ENCODE peak calls at places on chromosomes 2 and 18, in eight cellular contexts. One of them, this sample, is unnamed.

GRCh38 chr2:96083064-96083889 is 33.1 kb downstream of the ADRA2B start:
- DNase-seq in neural crest cell: no peak
- DNase-seq in NB4: no peak
- DNase-seq in right lobe of liver: no peak
- DNase-seq in cardiac muscle cell: no peak
- DNase-seq in GM10248: no peak
- DNase-seq in mesothelial cell of epicardium: no peak
- DNase-seq in tibial artery: peak; percentile 64
- DNase-seq in this sample: peak; percentile 43

GRCh38 chr2:195486987-195487644 is 169.9 kb upstream of the SLC39A10 start:
- DNase-seq in neural crest cell: no peak
- DNase-seq in NB4: peak; percentile 98
- DNase-seq in right lobe of liver: no peak
- DNase-seq in cardiac muscle cell: peak; percentile 73
- DNase-seq in GM10248: no peak
- DNase-seq in mesothelial cell of epicardium: no peak
- DNase-seq in tibial artery: no peak
- DNase-seq in this sample: peak; percentile 46

GRCh38 chr18:596288-596881 is 403 bp upstream of the CLUL1 start:
- DNase-seq in neural crest cell: peak; percentile 13
- DNase-seq in NB4: peak; percentile 40
- DNase-seq in right lobe of liver: peak; percentile 53
- DNase-seq in cardiac muscle cell: peak; percentile 42
- DNase-seq in GM10248: peak; percentile 58
- DNase-seq in mesothelial cell of epicardium: peak; percentile 75
- DNase-seq in tibial artery: no peak
- DNase-seq in this sample: no peak

GRCh38 chr2:168622559-168622958 is 166.5 kb downstream of the CERS6 start:
- DNase-seq in neural crest cell: no peak
- DNase-seq in NB4: no peak
- DNase-seq in right lobe of liver: no peak
- DNase-seq in cardiac muscle cell: no peak
- DNase-seq in GM10248: no peak
- DNase-seq in mesothelial cell of epicardium: no peak
- DNase-seq in tibial artery: no peak
- DNase-seq in this sample: no peak

GRCh38 chr2:75764611-75765010 is 53.9 kb upstream of the GCFC2 start:
- DNase-seq in neural crest cell: no peak
- DNase-seq in NB4: no peak
- DNase-seq in right lobe of liver: no peak
- DNase-seq in cardiac muscle cell: no peak
- DNase-seq in GM10248: no peak
- DNase-seq in mesothelial cell of epicardium: no peak
- DNase-seq in tibial artery: no peak
- DNase-seq in this sample: no peak

GRCh38 chr2:141968377-141968920 is 162.4 kb downstream of the LRP1B start:
- DNase-seq in neural crest cell: no peak
- DNase-seq in NB4: peak; percentile 14
- DNase-seq in right lobe of liver: no peak
- DNase-seq in cardiac muscle cell: no peak
- DNase-seq in GM10248: no peak
- DNase-seq in mesothelial cell of epicardium: no peak
- DNase-seq in tibial artery: no peak
- DNase-seq in this sample: no peak

GRCh38 chr2:109451671-109452070 is 162.1 kb downstream of the SEPTIN10 start:
- DNase-seq in neural crest cell: no peak
- DNase-seq in NB4: peak; percentile 89
- DNase-seq in right lobe of liver: peak; percentile 24
- DNase-seq in cardiac muscle cell: no peak
- DNase-seq in GM10248: no peak
- DNase-seq in mesothelial cell of epicardium: no peak
- DNase-seq in tibial artery: peak; percentile 56
- DNase-seq in this sample: peak; percentile 21

GRCh38 chr18:79924814-79925655 is 26.4 kb downstream of the SLC66A2 start:
- DNase-seq in neural crest cell: no peak
- DNase-seq in NB4: no peak
- DNase-seq in right lobe of liver: peak; percentile 46
- DNase-seq in cardiac muscle cell: no peak
- DNase-seq in GM10248: no peak
- DNase-seq in mesothelial cell of epicardium: no peak
- DNase-seq in tibial artery: peak; percentile 42
- DNase-seq in this sample: peak; percentile 41

GRCh38 chr18:26771524-26771923 is 94.0 kb downstream of the AQP4 start:
- DNase-seq in neural crest cell: no peak
- DNase-seq in NB4: peak; percentile 50
- DNase-seq in right lobe of liver: peak; percentile 58
- DNase-seq in cardiac muscle cell: peak; percentile 51
- DNase-seq in GM10248: no peak
- DNase-seq in mesothelial cell of epicardium: no peak
- DNase-seq in tibial artery: no peak
- DNase-seq in this sample: no peak

GRCh38 chr2:182713611-182714010 is 2.4 kb upstream of the DNAJC10 start:
- DNase-seq in neural crest cell: no peak
- DNase-seq in NB4: peak; percentile 74
- DNase-seq in right lobe of liver: no peak
- DNase-seq in cardiac muscle cell: peak; percentile 43
- DNase-seq in GM10248: no peak
- DNase-seq in mesothelial cell of epicardium: no peak
- DNase-seq in tibial artery: no peak
- DNase-seq in this sample: no peak

GRCh38 chr2:65070172-65070830 is 14.1 kb downstream of the CEP68 start:
- DNase-seq in neural crest cell: no peak
- DNase-seq in NB4: peak; percentile 24
- DNase-seq in right lobe of liver: no peak
- DNase-seq in cardiac muscle cell: peak; percentile 26
- DNase-seq in GM10248: no peak
- DNase-seq in mesothelial cell of epicardium: no peak
- DNase-seq in tibial artery: no peak
- DNase-seq in this sample: no peak

GRCh38 chr2:2107140-2107539 is 223.9 kb downstream of the MYT1L start:
- DNase-seq in neural crest cell: no peak
- DNase-seq in NB4: no peak
- DNase-seq in right lobe of liver: no peak
- DNase-seq in cardiac muscle cell: no peak
- DNase-seq in GM10248: no peak
- DNase-seq in mesothelial cell of epicardium: no peak
- DNase-seq in tibial artery: no peak
- DNase-seq in this sample: no peak

GRCh38 chr18:8822643-8823042 is 117.3 kb downstream of the MTCL1 start:
- DNase-seq in neural crest cell: no peak
- DNase-seq in NB4: no peak
- DNase-seq in right lobe of liver: no peak
- DNase-seq in cardiac muscle cell: no peak
- DNase-seq in GM10248: no peak
- DNase-seq in mesothelial cell of epicardium: no peak
- DNase-seq in tibial artery: no peak
- DNase-seq in this sample: no peak

GRCh38 chr2:135047295-135047694 is at the start of gene MAP3K19:
- DNase-seq in neural crest cell: no peak
- DNase-seq in NB4: no peak
- DNase-seq in right lobe of liver: no peak
- DNase-seq in cardiac muscle cell: no peak
- DNase-seq in GM10248: no peak
- DNase-seq in mesothelial cell of epicardium: no peak
- DNase-seq in tibial artery: no peak
- DNase-seq in this sample: no peak

GRCh38 chr2:127700527-127701192 is 637 bp upstream of the SFT2D3 start:
- DNase-seq in neural crest cell: no peak
- DNase-seq in NB4: peak; percentile 57
- DNase-seq in right lobe of liver: peak; percentile 83
- DNase-seq in cardiac muscle cell: no peak
- DNase-seq in GM10248: peak; percentile 84
- DNase-seq in mesothelial cell of epicardium: no peak
- DNase-seq in tibial artery: no peak
- DNase-seq in this sample: peak; percentile 100

GRCh38 chr2:25757906-25758305 is 84.5 kb upstream of the DTNB start:
- DNase-seq in neural crest cell: no peak
- DNase-seq in NB4: no peak
- DNase-seq in right lobe of liver: no peak
- DNase-seq in cardiac muscle cell: no peak
- DNase-seq in GM10248: no peak
- DNase-seq in mesothelial cell of epicardium: no peak
- DNase-seq in tibial artery: no peak
- DNase-seq in this sample: no peak

GRCh38 chr2:231219289-231219688 is 20.9 kb downstream of the ARMC9 start:
- DNase-seq in neural crest cell: no peak
- DNase-seq in NB4: no peak
- DNase-seq in right lobe of liver: no peak
- DNase-seq in cardiac muscle cell: no peak
- DNase-seq in GM10248: no peak
- DNase-seq in mesothelial cell of epicardium: no peak
- DNase-seq in tibial artery: no peak
- DNase-seq in this sample: no peak

GRCh38 chr2:14285812-14286211 is 346.7 kb upstream of the LRATD1 start:
- DNase-seq in neural crest cell: no peak
- DNase-seq in NB4: no peak
- DNase-seq in right lobe of liver: no peak
- DNase-seq in cardiac muscle cell: no peak
- DNase-seq in GM10248: no peak
- DNase-seq in mesothelial cell of epicardium: no peak
- DNase-seq in tibial artery: no peak
- DNase-seq in this sample: no peak

GRCh38 chr2:105872142-105872728 is 127.5 kb downstream of the NCK2 start:
- DNase-seq in neural crest cell: no peak
- DNase-seq in NB4: peak; percentile 18
- DNase-seq in right lobe of liver: no peak
- DNase-seq in cardiac muscle cell: no peak
- DNase-seq in GM10248: no peak
- DNase-seq in mesothelial cell of epicardium: no peak
- DNase-seq in tibial artery: no peak
- DNase-seq in this sample: no peak

GRCh38 chr2:105875241-105875640 is 130.5 kb downstream of the NCK2 start:
- DNase-seq in neural crest cell: no peak
- DNase-seq in NB4: peak; percentile 73
- DNase-seq in right lobe of liver: peak; percentile 12
- DNase-seq in cardiac muscle cell: no peak
- DNase-seq in GM10248: no peak
- DNase-seq in mesothelial cell of epicardium: no peak
- DNase-seq in tibial artery: no peak
- DNase-seq in this sample: no peak

GRCh38 chr2:105873281-105873680 is 128.6 kb downstream of the NCK2 start:
- DNase-seq in neural crest cell: no peak
- DNase-seq in NB4: peak; percentile 61
- DNase-seq in right lobe of liver: peak; percentile 8
- DNase-seq in cardiac muscle cell: peak; percentile 20
- DNase-seq in GM10248: no peak
- DNase-seq in mesothelial cell of epicardium: no peak
- DNase-seq in tibial artery: no peak
- DNase-seq in this sample: no peak

GRCh38 chr2:105872830-105873229 is 128.1 kb downstream of the NCK2 start:
- DNase-seq in neural crest cell: no peak
- DNase-seq in NB4: no peak
- DNase-seq in right lobe of liver: peak; percentile 77
- DNase-seq in cardiac muscle cell: no peak
- DNase-seq in GM10248: no peak
- DNase-seq in mesothelial cell of epicardium: no peak
- DNase-seq in tibial artery: no peak
- DNase-seq in this sample: no peak

DNA sequence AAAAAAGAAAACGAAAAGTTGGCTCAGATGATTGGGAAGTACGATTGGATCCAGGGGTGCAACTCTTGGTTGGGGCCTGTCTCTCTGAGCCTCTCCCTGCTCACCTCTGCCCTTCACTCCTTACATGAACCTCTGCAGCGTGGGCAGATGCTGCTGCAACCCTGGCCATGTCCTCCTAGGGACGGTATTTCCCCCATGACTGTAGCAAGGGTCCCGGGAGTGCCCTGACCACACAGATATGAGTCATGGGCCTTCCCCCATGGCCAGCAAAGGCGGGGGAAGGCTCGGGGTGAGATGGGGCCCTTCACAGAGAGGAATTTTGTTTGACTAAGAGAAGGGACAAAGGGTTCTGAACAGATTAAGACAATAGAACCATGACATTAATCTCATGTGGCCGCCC is 129.0 kb downstream of the NCK2 start:
- DNase-seq in neural crest cell: no peak
- DNase-seq in NB4: peak; percentile 96
- DNase-seq in right lobe of liver: peak; percentile 24
- DNase-seq in cardiac muscle cell: peak; percentile 84
- DNase-seq in GM10248: peak; percentile 91
- DNase-seq in mesothelial cell of epicardium: no peak
- DNase-seq in tibial artery: no peak
- DNase-seq in this sample: no peak
- TF ChIP-seq CTCF in neural crest cell: no peak
- TF ChIP-seq CTCF in NB4: peak; percentile 17
- TF ChIP-seq CTCF in right lobe of liver: no peak
- TF ChIP-seq CTCF in cardiac muscle cell: no peak
- TF ChIP-seq CTCF in GM10248: no peak
- TF ChIP-seq CTCF in mesothelial cell of epicardium: no peak
- TF ChIP-seq CTCF in tibial artery: no peak
- TF ChIP-seq CTCF in this sample: no peak

GRCh38 chr2:226813148-226813701 is 13.6 kb upstream of the IRS1 start:
- DNase-seq in neural crest cell: no peak
- DNase-seq in NB4: no peak
- DNase-seq in right lobe of liver: no peak
- DNase-seq in cardiac muscle cell: no peak
- DNase-seq in GM10248: no peak
- DNase-seq in mesothelial cell of epicardium: no peak
- DNase-seq in tibial artery: no peak
- DNase-seq in this sample: no peak
- TF ChIP-seq CTCF in neural crest cell: peak; percentile 40
- TF ChIP-seq CTCF in NB4: no peak
- TF ChIP-seq CTCF in right lobe of liver: no peak
- TF ChIP-seq CTCF in cardiac muscle cell: peak; percentile 45
- TF ChIP-seq CTCF in GM10248: peak; percentile 53
- TF ChIP-seq CTCF in mesothelial cell of epicardium: no peak
- TF ChIP-seq CTCF in tibial artery: no peak
- TF ChIP-seq CTCF in this sample: no peak

DNA sequence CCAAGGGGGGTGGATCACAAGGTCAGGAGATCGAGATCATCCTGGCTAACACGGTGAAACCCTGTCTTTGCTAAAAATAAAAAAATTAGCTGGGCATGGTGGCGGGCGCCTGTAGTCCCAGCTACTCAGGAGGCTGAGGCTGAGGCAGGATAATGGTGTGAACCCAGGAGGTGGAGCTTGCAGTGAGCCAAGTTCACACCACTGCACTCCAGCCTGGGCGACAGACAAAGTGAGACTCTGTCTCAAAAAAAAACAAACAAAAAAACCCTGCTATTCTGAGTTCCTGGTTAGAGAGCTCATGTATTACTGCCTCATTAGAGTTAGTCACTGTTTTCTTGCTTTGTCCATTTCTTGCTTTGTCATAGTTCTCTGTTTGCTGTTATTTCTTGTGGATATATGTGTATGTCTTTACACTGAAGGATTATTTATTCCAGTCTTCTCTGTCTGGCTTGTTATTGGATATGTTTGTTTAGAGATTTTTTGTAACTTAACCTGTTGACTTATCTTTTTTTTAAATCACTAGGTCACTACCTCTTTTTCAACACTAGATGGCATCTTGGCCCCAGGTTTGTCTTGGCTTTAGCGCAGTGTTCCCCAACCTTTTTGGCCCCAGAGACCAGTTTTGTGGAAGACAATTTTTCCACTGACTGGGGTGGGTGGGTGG is 17.0 kb downstream of the TTLL4 start:
- DNase-seq in neural crest cell: no peak
- DNase-seq in NB4: peak; percentile 66
- DNase-seq in right lobe of liver: no peak
- DNase-seq in cardiac muscle cell: peak; percentile 47
- DNase-seq in GM10248: no peak
- DNase-seq in mesothelial cell of epicardium: no peak
- DNase-seq in tibial artery: no peak
- DNase-seq in this sample: no peak
- TF ChIP-seq CTCF in neural crest cell: peak; percentile 57
- TF ChIP-seq CTCF in NB4: peak; percentile 42
- TF ChIP-seq CTCF in right lobe of liver: peak; percentile 45
- TF ChIP-seq CTCF in cardiac muscle cell: peak; percentile 34
- TF ChIP-seq CTCF in GM10248: peak; percentile 14
- TF ChIP-seq CTCF in mesothelial cell of epicardium: no peak
- TF ChIP-seq CTCF in tibial artery: peak; percentile 27
- TF ChIP-seq CTCF in this sample: peak; percentile 80

GRCh38 chr2:74440378-74441110 is 1.2 kb downstream of the RTKN start:
- DNase-seq in neural crest cell: peak; percentile 85
- DNase-seq in NB4: peak; percentile 92
- DNase-seq in right lobe of liver: peak; percentile 92
- DNase-seq in cardiac muscle cell: peak; percentile 90
- DNase-seq in GM10248: peak; percentile 97
- DNase-seq in mesothelial cell of epicardium: peak; percentile 83
- DNase-seq in tibial artery: peak; percentile 92
- DNase-seq in this sample: no peak
- TF ChIP-seq CTCF in neural crest cell: peak; percentile 42
- TF ChIP-seq CTCF in NB4: no peak
- TF ChIP-seq CTCF in right lobe of liver: peak; percentile 25
- TF ChIP-seq CTCF in cardiac muscle cell: peak; percentile 13
- TF ChIP-seq CTCF in GM10248: peak; percentile 32
- TF ChIP-seq CTCF in mesothelial cell of epicardium: no peak
- TF ChIP-seq CTCF in tibial artery: peak; percentile 38
- TF ChIP-seq CTCF in this sample: no peak

This sample was measured in CD14-positive monocyte.